ENCODE peak calls at places on chromosome 15, in five cellular contexts. One of them, this sample, is unnamed. For H3K36me3, the result is how much of the 10 kb centered on the place peaks cover.

GRCh38 chr15:66454143-66454542 is 43.4 kb downstream of the SNAPC5 start:
- DNase-seq in CD4-positive, CD25-positive, alpha-beta regulatory T cell: no peak
- DNase-seq in fibroblast of lung: peak
- DNase-seq in astrocyte: no peak
- DNase-seq in mammary epithelial cell: peak
- DNase-seq in this sample: no peak

GRCh38 chr15:43267439-43267838 is 711 bp upstream of the TGM5 start:
- DNase-seq in CD4-positive, CD25-positive, alpha-beta regulatory T cell: no peak
- DNase-seq in fibroblast of lung: no peak
- DNase-seq in mammary epithelial cell: no peak
- DNase-seq in astrocyte: no peak
- DNase-seq in this sample: no peak

GRCh38 chr15:34987182-34987488 is 952 bp downstream of the ZNF770 start:
- DNase-seq in fibroblast of lung: no peak
- DNase-seq in mammary epithelial cell: peak
- DNase-seq in CD4-positive, CD25-positive, alpha-beta regulatory T cell: no peak
- DNase-seq in astrocyte: no peak
- DNase-seq in this sample: no peak

GRCh38 chr15:90864507-90864906 is 3.9 kb upstream of the FURIN start:
- DNase-seq in fibroblast of lung: no peak
- DNase-seq in mammary epithelial cell: no peak
- DNase-seq in astrocyte: no peak
- DNase-seq in CD4-positive, CD25-positive, alpha-beta regulatory T cell: no peak
- DNase-seq in this sample: no peak

GRCh38 chr15:70799667-70800450 is 36.5 kb upstream of the UACA start:
- DNase-seq in CD4-positive, CD25-positive, alpha-beta regulatory T cell: no peak
- DNase-seq in fibroblast of lung: peak
- DNase-seq in astrocyte: peak
- DNase-seq in mammary epithelial cell: peak
- DNase-seq in this sample: peak

GRCh38 chr15:54789377-54789776 is 407.4 kb downstream of the RSL24D1 start:
- DNase-seq in fibroblast of lung: no peak
- DNase-seq in mammary epithelial cell: no peak
- DNase-seq in CD4-positive, CD25-positive, alpha-beta regulatory T cell: no peak
- DNase-seq in astrocyte: no peak
- DNase-seq in this sample: no peak

GRCh38 chr15:25181290-25182097 is 226.7 kb downstream of the SNRPN start:
- DNase-seq in fibroblast of lung: no peak
- DNase-seq in mammary epithelial cell: no peak
- DNase-seq in CD4-positive, CD25-positive, alpha-beta regulatory T cell: no peak
- DNase-seq in astrocyte: no peak
- DNase-seq in this sample: no peak

GRCh38 chr15:39438795-39439577 is 141.9 kb upstream of the THBS1 start:
- DNase-seq in astrocyte: peak
- DNase-seq in mammary epithelial cell: no peak
- DNase-seq in fibroblast of lung: no peak
- DNase-seq in CD4-positive, CD25-positive, alpha-beta regulatory T cell: no peak
- DNase-seq in this sample: peak

GRCh38 chr15:55795031-55795430 is 52.1 kb upstream of the PRTG start:
- DNase-seq in fibroblast of lung: no peak
- DNase-seq in CD4-positive, CD25-positive, alpha-beta regulatory T cell: no peak
- DNase-seq in mammary epithelial cell: no peak
- DNase-seq in astrocyte: no peak
- DNase-seq in this sample: no peak

GRCh38 chr15:93028632-93029612 is 60.1 kb downstream of the RGMA start:
- DNase-seq in CD4-positive, CD25-positive, alpha-beta regulatory T cell: no peak
- DNase-seq in fibroblast of lung: peak
- DNase-seq in mammary epithelial cell: peak
- DNase-seq in astrocyte: peak
- DNase-seq in this sample: peak

GRCh38 chr15:64596701-64597468 is 136.5 kb downstream of the ZNF609 start:
- DNase-seq in astrocyte: peak
- DNase-seq in mammary epithelial cell: no peak
- DNase-seq in fibroblast of lung: peak
- DNase-seq in CD4-positive, CD25-positive, alpha-beta regulatory T cell: peak
- DNase-seq in this sample: peak

GRCh38 chr15:90234519-90234988 is 545 bp downstream of the GDPGP1 start:
- DNase-seq in CD4-positive, CD25-positive, alpha-beta regulatory T cell: no peak
- DNase-seq in astrocyte: peak
- DNase-seq in mammary epithelial cell: no peak
- DNase-seq in fibroblast of lung: peak
- DNase-seq in this sample: no peak

GRCh38 chr15:96264351-96264798 is 66.1 kb upstream of the NR2F2 start:
- DNase-seq in CD4-positive, CD25-positive, alpha-beta regulatory T cell: no peak
- DNase-seq in mammary epithelial cell: peak
- DNase-seq in fibroblast of lung: no peak
- DNase-seq in astrocyte: no peak
- DNase-seq in this sample: no peak

GRCh38 chr15:72740202-72740601 is 43.4 kb downstream of the ADPGK start:
- DNase-seq in fibroblast of lung: no peak
- DNase-seq in mammary epithelial cell: no peak
- DNase-seq in astrocyte: no peak
- DNase-seq in CD4-positive, CD25-positive, alpha-beta regulatory T cell: peak
- DNase-seq in this sample: no peak

GRCh38 chr15:66476535-66476934 is 21.0 kb downstream of the SNAPC5 start:
- DNase-seq in fibroblast of lung: no peak
- DNase-seq in astrocyte: no peak
- DNase-seq in CD4-positive, CD25-positive, alpha-beta regulatory T cell: no peak
- DNase-seq in mammary epithelial cell: no peak
- DNase-seq in this sample: no peak

GRCh38 chr15:36961956-36962355 is 138.4 kb downstream of the MEIS2 start:
- DNase-seq in fibroblast of lung: no peak
- DNase-seq in astrocyte: peak
- DNase-seq in mammary epithelial cell: no peak
- DNase-seq in CD4-positive, CD25-positive, alpha-beta regulatory T cell: no peak
- DNase-seq in this sample: no peak

GRCh38 chr15:28117591-28117990 is 18.5 kb upstream of the OCA2 start:
- DNase-seq in CD4-positive, CD25-positive, alpha-beta regulatory T cell: no peak
- DNase-seq in fibroblast of lung: no peak
- DNase-seq in mammary epithelial cell: no peak
- DNase-seq in astrocyte: no peak
- DNase-seq in this sample: no peak

GRCh38 chr15:62920569-62921502 is 121.7 kb upstream of the TPM1 start:
- DNase-seq in mammary epithelial cell: peak
- DNase-seq in CD4-positive, CD25-positive, alpha-beta regulatory T cell: no peak
- DNase-seq in fibroblast of lung: peak
- DNase-seq in astrocyte: peak
- DNase-seq in this sample: peak

GRCh38 chr15:67067930-67068542 is 2.6 kb downstream of the SMAD3 start:
- DNase-seq in mammary epithelial cell: peak
- DNase-seq in fibroblast of lung: no peak
- DNase-seq in CD4-positive, CD25-positive, alpha-beta regulatory T cell: no peak
- DNase-seq in astrocyte: no peak
- DNase-seq in this sample: no peak

GRCh38 chr15:32844118-32844711 is 126.4 kb downstream of the GREM1 start:
- DNase-seq in CD4-positive, CD25-positive, alpha-beta regulatory T cell: no peak
- DNase-seq in astrocyte: no peak
- DNase-seq in fibroblast of lung: peak
- DNase-seq in mammary epithelial cell: peak
- DNase-seq in this sample: peak

GRCh38 chr15:80152896-80153876 is at the start of gene FAH:
- DNase-seq in fibroblast of lung: peak
- DNase-seq in CD4-positive, CD25-positive, alpha-beta regulatory T cell: peak
- DNase-seq in mammary epithelial cell: peak
- DNase-seq in astrocyte: peak
- DNase-seq in this sample: peak

GRCh38 chr15:62254137-62254934 is 89.3 kb upstream of the C2CD4B start:
- DNase-seq in fibroblast of lung: peak
- DNase-seq in astrocyte: peak
- DNase-seq in mammary epithelial cell: peak
- DNase-seq in CD4-positive, CD25-positive, alpha-beta regulatory T cell: peak
- DNase-seq in this sample: peak

GRCh38 chr15:66592505-66593218 is 26.9 kb upstream of the LCTL start:
- DNase-seq in CD4-positive, CD25-positive, alpha-beta regulatory T cell: no peak
- DNase-seq in astrocyte: no peak
- DNase-seq in fibroblast of lung: no peak
- DNase-seq in mammary epithelial cell: no peak
- DNase-seq in this sample: peak

GRCh38 chr15:83250766-83251165 is 33.7 kb downstream of the BNC1 start:
- DNase-seq in CD4-positive, CD25-positive, alpha-beta regulatory T cell: no peak
- DNase-seq in astrocyte: no peak
- DNase-seq in fibroblast of lung: peak
- DNase-seq in mammary epithelial cell: peak
- DNase-seq in this sample: no peak

GRCh38 chr15:35595656-35596055 is 49.7 kb upstream of the DPH6 start:
- DNase-seq in astrocyte: no peak
- DNase-seq in mammary epithelial cell: no peak
- DNase-seq in fibroblast of lung: peak
- DNase-seq in CD4-positive, CD25-positive, alpha-beta regulatory T cell: no peak
- DNase-seq in this sample: no peak

GRCh38 chr15:96783746-96784145 is 453.2 kb downstream of the NR2F2 start:
- DNase-seq in fibroblast of lung: no peak
- DNase-seq in CD4-positive, CD25-positive, alpha-beta regulatory T cell: no peak
- DNase-seq in mammary epithelial cell: no peak
- DNase-seq in astrocyte: no peak
- DNase-seq in this sample: no peak

DNA sequence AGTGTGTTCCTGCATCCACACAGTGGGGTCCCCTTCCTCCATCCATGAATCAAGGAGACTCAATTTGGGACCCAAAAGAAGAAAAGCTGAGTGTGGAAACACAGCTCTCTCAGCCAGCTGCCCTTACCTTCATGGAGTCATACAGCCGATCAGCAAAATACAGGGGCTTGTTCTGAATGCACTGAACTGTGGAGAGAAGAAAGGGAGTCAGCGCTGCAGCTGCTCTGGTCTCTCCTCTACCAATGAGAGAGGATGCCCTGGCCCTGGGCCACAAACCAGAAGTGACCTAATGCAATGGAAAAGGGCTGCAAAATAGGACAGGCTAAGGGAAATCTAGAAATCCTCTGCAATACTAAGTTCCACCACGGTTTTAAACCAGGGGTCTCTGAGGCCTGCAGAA is 46.7 kb downstream of the ANXA2 start:
- DNase-seq in CD4-positive, CD25-positive, alpha-beta regulatory T cell: no peak
- DNase-seq in fibroblast of lung: peak
- DNase-seq in mammary epithelial cell: peak
- DNase-seq in astrocyte: no peak
- DNase-seq in this sample: no peak
- H3K36me3 ChIP-seq in CD4-positive, CD25-positive, alpha-beta regulatory T cell: half or more
- H3K36me3 ChIP-seq in fibroblast of lung: under half
- H3K36me3 ChIP-seq in mammary epithelial cell: half or more
- H3K36me3 ChIP-seq in astrocyte: half or more
- H3K36me3 ChIP-seq in this sample: half or more

DNA sequence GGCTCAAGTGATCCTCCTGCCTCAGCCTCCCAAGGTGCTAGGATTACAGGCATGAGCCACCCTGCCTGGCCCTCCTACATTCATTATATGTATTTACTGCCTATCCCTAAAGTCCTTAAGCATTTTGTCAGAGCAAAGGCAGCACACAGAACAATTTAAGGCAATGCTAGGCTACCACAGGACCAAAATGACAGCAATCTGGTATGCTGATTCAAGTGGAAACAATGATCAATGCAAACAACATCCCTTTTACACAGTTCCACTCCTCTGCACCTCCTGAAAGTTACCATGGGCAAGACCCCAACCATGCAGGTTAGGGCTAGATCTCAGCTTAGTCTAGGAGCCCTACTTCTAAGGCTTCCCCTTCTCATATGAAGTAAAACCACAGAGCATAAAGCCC is 40.3 kb downstream of the SPG11 start:
- DNase-seq in mammary epithelial cell: no peak
- DNase-seq in fibroblast of lung: no peak
- DNase-seq in astrocyte: no peak
- DNase-seq in CD4-positive, CD25-positive, alpha-beta regulatory T cell: no peak
- DNase-seq in this sample: no peak
- H3K36me3 ChIP-seq in mammary epithelial cell: under half
- H3K36me3 ChIP-seq in fibroblast of lung: under half
- H3K36me3 ChIP-seq in astrocyte: under half
- H3K36me3 ChIP-seq in CD4-positive, CD25-positive, alpha-beta regulatory T cell: half or more
- H3K36me3 ChIP-seq in this sample: under half

DNA sequence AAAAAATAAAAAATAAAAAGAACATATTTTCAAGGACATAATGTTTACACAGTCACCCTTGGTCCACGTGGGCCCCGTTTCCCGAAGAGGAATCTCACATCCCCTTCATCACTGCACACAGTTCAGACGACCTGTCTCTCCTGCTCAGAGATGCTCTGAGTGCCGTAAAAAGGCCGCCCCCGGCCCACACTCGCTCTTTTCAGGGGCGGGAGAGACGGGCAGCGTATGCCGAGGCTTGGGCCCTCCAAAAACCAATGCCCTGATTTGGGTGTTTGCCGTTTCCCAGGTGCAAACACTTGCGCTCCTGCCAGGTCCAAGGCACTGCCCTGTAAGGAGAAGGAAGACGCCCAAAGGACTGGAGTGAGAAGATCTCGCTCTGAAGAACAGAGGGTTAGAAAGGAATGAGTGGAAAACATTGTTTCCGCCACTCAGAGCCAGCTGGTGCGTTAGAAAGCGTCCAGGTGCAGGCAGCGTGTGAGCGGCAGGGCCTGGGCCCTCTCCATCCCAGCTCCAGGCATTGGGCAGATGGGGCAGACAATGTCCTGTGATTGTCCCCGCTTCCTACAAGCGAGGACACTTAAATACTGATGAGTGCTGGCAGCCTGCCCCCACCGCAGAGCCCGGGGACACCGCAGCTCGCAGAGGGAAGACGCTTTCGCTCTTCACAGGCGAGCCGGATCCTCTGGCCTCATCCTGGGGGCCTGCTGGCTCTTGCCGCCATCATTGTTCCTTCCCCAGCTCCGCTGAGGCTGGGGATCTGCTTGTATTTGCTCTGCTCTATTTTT is 53.2 kb downstream of the NIPA2 start:
- DNase-seq in astrocyte: no peak
- DNase-seq in mammary epithelial cell: no peak
- DNase-seq in fibroblast of lung: no peak
- DNase-seq in CD4-positive, CD25-positive, alpha-beta regulatory T cell: no peak
- DNase-seq in this sample: no peak
- H3K36me3 ChIP-seq in astrocyte: under half
- H3K36me3 ChIP-seq in mammary epithelial cell: under half
- H3K36me3 ChIP-seq in fibroblast of lung: under half
- H3K36me3 ChIP-seq in CD4-positive, CD25-positive, alpha-beta regulatory T cell: under half
- H3K36me3 ChIP-seq in this sample: under half

GRCh38 chr15:76368135-76368588 is 31.6 kb downstream of the ISL2 start:
- DNase-seq in CD4-positive, CD25-positive, alpha-beta regulatory T cell: no peak
- DNase-seq in fibroblast of lung: no peak
- DNase-seq in mammary epithelial cell: no peak
- DNase-seq in astrocyte: peak
- DNase-seq in this sample: no peak
- H3K36me3 ChIP-seq in CD4-positive, CD25-positive, alpha-beta regulatory T cell: under half
- H3K36me3 ChIP-seq in fibroblast of lung: under half
- H3K36me3 ChIP-seq in mammary epithelial cell: under half
- H3K36me3 ChIP-seq in astrocyte: under half
- H3K36me3 ChIP-seq in this sample: under half